ENCODE peak calls at places on chromosome 6, in nine cellular contexts. One of them, this sample, is unnamed.

GRCh38 chr6:162750776-162751175 is 23.0 kb downstream of the PACRG start:
- DNase-seq in cardiac muscle cell: no peak
- DNase-seq in IMR-90: peak; percentile 2
- DNase-seq in lower lobe of right lung: no peak
- DNase-seq in A549: no peak
- DNase-seq in H9: no peak
- DNase-seq in transverse colon: no peak
- DNase-seq in heart left ventricle: no peak
- DNase-seq in prostate gland: no peak
- DNase-seq in this sample: no peak

GRCh38 chr6:26613717-26614683 is 17.2 kb downstream of the ABT1 start:
- DNase-seq in IMR-90: no peak
- DNase-seq in A549: no peak
- DNase-seq in H9: peak; percentile 50
- DNase-seq in heart left ventricle: no peak
- DNase-seq in cardiac muscle cell: no peak
- DNase-seq in lower lobe of right lung: peak; percentile 49
- DNase-seq in prostate gland: no peak
- DNase-seq in transverse colon: no peak
- DNase-seq in this sample: no peak

GRCh38 chr6:163457637-163458561 is 43.4 kb downstream of the QKI start:
- DNase-seq in cardiac muscle cell: peak; percentile 93
- DNase-seq in H9: no peak
- DNase-seq in A549: peak; percentile 5
- DNase-seq in lower lobe of right lung: no peak
- DNase-seq in prostate gland: no peak
- DNase-seq in heart left ventricle: no peak
- DNase-seq in IMR-90: peak; percentile 95
- DNase-seq in transverse colon: peak; percentile 11
- DNase-seq in this sample: no peak

GRCh38 chr6:149922642-149923326 is at the start of gene RAET1G:
- DNase-seq in prostate gland: peak; percentile 90
- DNase-seq in heart left ventricle: peak; percentile 92
- DNase-seq in transverse colon: peak; percentile 86
- DNase-seq in IMR-90: peak; percentile 96
- DNase-seq in cardiac muscle cell: peak; percentile 97
- DNase-seq in A549: peak; percentile 87
- DNase-seq in H9: peak; percentile 97
- DNase-seq in lower lobe of right lung: peak; percentile 90
- DNase-seq in this sample: peak; percentile 93

GRCh38 chr6:39301606-39302005 is 12.6 kb downstream of the KCNK17 start:
- DNase-seq in heart left ventricle: no peak
- DNase-seq in A549: no peak
- DNase-seq in transverse colon: no peak
- DNase-seq in prostate gland: no peak
- DNase-seq in H9: peak; percentile 88
- DNase-seq in IMR-90: no peak
- DNase-seq in cardiac muscle cell: no peak
- DNase-seq in lower lobe of right lung: no peak
- DNase-seq in this sample: no peak

GRCh38 chr6:106591111-106591825 is 38.0 kb downstream of the RTN4IP1 start:
- DNase-seq in heart left ventricle: no peak
- DNase-seq in A549: no peak
- DNase-seq in IMR-90: peak; percentile 88
- DNase-seq in cardiac muscle cell: peak; percentile 80
- DNase-seq in prostate gland: no peak
- DNase-seq in H9: no peak
- DNase-seq in lower lobe of right lung: no peak
- DNase-seq in transverse colon: no peak
- DNase-seq in this sample: no peak

GRCh38 chr6:164034602-164035140 is 620.2 kb downstream of the QKI start:
- DNase-seq in cardiac muscle cell: no peak
- DNase-seq in lower lobe of right lung: no peak
- DNase-seq in transverse colon: no peak
- DNase-seq in H9: no peak
- DNase-seq in A549: no peak
- DNase-seq in heart left ventricle: no peak
- DNase-seq in IMR-90: no peak
- DNase-seq in prostate gland: no peak
- DNase-seq in this sample: no peak

GRCh38 chr6:134168580-134169223 is 116.3 kb upstream of the SLC2A12 start:
- DNase-seq in IMR-90: peak; percentile 61
- DNase-seq in prostate gland: no peak
- DNase-seq in lower lobe of right lung: no peak
- DNase-seq in A549: no peak
- DNase-seq in H9: no peak
- DNase-seq in transverse colon: no peak
- DNase-seq in cardiac muscle cell: peak; percentile 56
- DNase-seq in heart left ventricle: no peak
- DNase-seq in this sample: peak; percentile 28

GRCh38 chr6:122307577-122307976 is 91.9 kb upstream of the HSF2 start:
- DNase-seq in lower lobe of right lung: no peak
- DNase-seq in transverse colon: no peak
- DNase-seq in prostate gland: no peak
- DNase-seq in heart left ventricle: no peak
- DNase-seq in A549: no peak
- DNase-seq in IMR-90: no peak
- DNase-seq in H9: no peak
- DNase-seq in cardiac muscle cell: no peak
- DNase-seq in this sample: no peak

GRCh38 chr6:157298325-157298724 is 25.0 kb downstream of the TMEM242 start:
- DNase-seq in prostate gland: peak; percentile 29
- DNase-seq in A549: no peak
- DNase-seq in H9: no peak
- DNase-seq in cardiac muscle cell: no peak
- DNase-seq in heart left ventricle: no peak
- DNase-seq in transverse colon: no peak
- DNase-seq in lower lobe of right lung: no peak
- DNase-seq in IMR-90: no peak
- DNase-seq in this sample: no peak

GRCh38 chr6:168601101-168601500 is 160.1 kb downstream of the SMOC2 start:
- DNase-seq in transverse colon: no peak
- DNase-seq in cardiac muscle cell: no peak
- DNase-seq in H9: no peak
- DNase-seq in A549: no peak
- DNase-seq in heart left ventricle: no peak
- DNase-seq in IMR-90: no peak
- DNase-seq in prostate gland: no peak
- DNase-seq in lower lobe of right lung: no peak
- DNase-seq in this sample: no peak

GRCh38 chr6:125867483-125867935 is 76.7 kb downstream of the NCOA7 start:
- DNase-seq in IMR-90: peak; percentile 84
- DNase-seq in H9: peak; percentile 86
- DNase-seq in lower lobe of right lung: peak; percentile 69
- DNase-seq in transverse colon: peak; percentile 54
- DNase-seq in heart left ventricle: no peak
- DNase-seq in A549: no peak
- DNase-seq in cardiac muscle cell: peak; percentile 90
- DNase-seq in prostate gland: peak; percentile 72
- DNase-seq in this sample: no peak

GRCh38 chr6:134846031-134846430 is 103.9 kb downstream of the ALDH8A1 start:
- DNase-seq in H9: no peak
- DNase-seq in transverse colon: no peak
- DNase-seq in IMR-90: peak; percentile 75
- DNase-seq in A549: no peak
- DNase-seq in lower lobe of right lung: no peak
- DNase-seq in cardiac muscle cell: no peak
- DNase-seq in heart left ventricle: no peak
- DNase-seq in prostate gland: no peak
- DNase-seq in this sample: no peak

GRCh38 chr6:26234421-26235239 is 130.4 kb upstream of the BTN3A2 start:
- DNase-seq in prostate gland: peak; percentile 89
- DNase-seq in heart left ventricle: peak; percentile 70
- DNase-seq in lower lobe of right lung: peak; percentile 73
- DNase-seq in IMR-90: peak; percentile 84
- DNase-seq in H9: peak; percentile 67
- DNase-seq in A549: peak; percentile 80
- DNase-seq in cardiac muscle cell: peak; percentile 85
- DNase-seq in transverse colon: peak; percentile 82
- DNase-seq in this sample: peak; percentile 59

GRCh38 chr6:138234363-138234762 is 16.1 kb upstream of the PBOV1 start:
- DNase-seq in transverse colon: no peak
- DNase-seq in lower lobe of right lung: no peak
- DNase-seq in IMR-90: no peak
- DNase-seq in heart left ventricle: no peak
- DNase-seq in H9: no peak
- DNase-seq in A549: no peak
- DNase-seq in cardiac muscle cell: no peak
- DNase-seq in prostate gland: no peak
- DNase-seq in this sample: no peak

GRCh38 chr6:90719321-90720195 is 132.7 kb upstream of the MAP3K7 start:
- DNase-seq in A549: no peak
- DNase-seq in cardiac muscle cell: no peak
- DNase-seq in prostate gland: no peak
- DNase-seq in heart left ventricle: no peak
- DNase-seq in lower lobe of right lung: no peak
- DNase-seq in IMR-90: no peak
- DNase-seq in H9: no peak
- DNase-seq in transverse colon: no peak
- DNase-seq in this sample: no peak

GRCh38 chr6:116034327-116034726 is 26.4 kb downstream of the FRK start:
- DNase-seq in H9: no peak
- DNase-seq in lower lobe of right lung: no peak
- DNase-seq in heart left ventricle: no peak
- DNase-seq in IMR-90: peak; percentile 71
- DNase-seq in prostate gland: no peak
- DNase-seq in transverse colon: no peak
- DNase-seq in A549: no peak
- DNase-seq in cardiac muscle cell: peak; percentile 80
- DNase-seq in this sample: no peak

GRCh38 chr6:138424004-138424904 is 20.2 kb downstream of the HEBP2 start:
- DNase-seq in transverse colon: no peak
- DNase-seq in prostate gland: no peak
- DNase-seq in heart left ventricle: no peak
- DNase-seq in A549: no peak
- DNase-seq in lower lobe of right lung: no peak
- DNase-seq in IMR-90: no peak
- DNase-seq in H9: peak; percentile 61
- DNase-seq in cardiac muscle cell: no peak
- DNase-seq in this sample: no peak

GRCh38 chr6:113651120-113651519 is 206.0 kb upstream of the MARCKS start:
- DNase-seq in A549: no peak
- DNase-seq in H9: no peak
- DNase-seq in heart left ventricle: no peak
- DNase-seq in transverse colon: peak; percentile 33
- DNase-seq in prostate gland: no peak
- DNase-seq in IMR-90: no peak
- DNase-seq in lower lobe of right lung: no peak
- DNase-seq in cardiac muscle cell: no peak
- DNase-seq in this sample: no peak

DNA sequence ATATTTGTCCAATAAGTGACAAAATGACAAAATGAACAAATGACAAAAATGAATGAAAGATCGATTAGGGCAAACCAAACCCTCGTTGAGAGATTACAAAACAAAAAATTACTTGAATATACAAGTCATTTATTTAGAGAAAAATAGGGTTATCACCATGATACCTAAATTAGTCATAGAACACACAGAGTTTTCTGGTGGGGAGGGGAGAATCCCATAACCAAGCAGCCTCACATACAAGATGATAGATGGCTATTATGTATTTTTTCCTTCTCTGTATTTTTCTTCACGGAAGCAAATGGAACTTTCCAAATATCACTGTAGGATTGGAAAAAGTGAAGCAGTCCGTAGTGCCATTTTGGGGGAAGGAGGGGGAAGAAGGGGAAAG is 28.5 kb upstream of the BMP6 start:
- DNase-seq in lower lobe of right lung: no peak
- DNase-seq in H9: no peak
- DNase-seq in IMR-90: no peak
- DNase-seq in heart left ventricle: no peak
- DNase-seq in prostate gland: no peak
- DNase-seq in cardiac muscle cell: no peak
- DNase-seq in transverse colon: no peak
- DNase-seq in A549: no peak
- DNase-seq in this sample: no peak
- H3K27ac ChIP-seq in lower lobe of right lung: peak overlapping the region; percentile 33
- H3K27ac ChIP-seq in H9: no peak overlapping the region
- H3K27ac ChIP-seq in IMR-90: peak overlapping the region; percentile 54
- H3K27ac ChIP-seq in heart left ventricle: no peak overlapping the region
- H3K27ac ChIP-seq in prostate gland: no peak overlapping the region
- H3K27ac ChIP-seq in cardiac muscle cell: peak overlapping the region; percentile 34
- H3K27ac ChIP-seq in transverse colon: no peak overlapping the region
- H3K27ac ChIP-seq in A549: peak overlapping the region; percentile 82
- H3K27ac ChIP-seq in this sample: no peak overlapping the region

GRCh38 chr6:20403766-20404640 is 2.3 kb downstream of the E2F3 start:
- DNase-seq in IMR-90: peak; percentile 58
- DNase-seq in prostate gland: no peak
- DNase-seq in transverse colon: peak; percentile 22
- DNase-seq in A549: peak; percentile 16
- DNase-seq in H9: peak; percentile 56
- DNase-seq in cardiac muscle cell: peak; percentile 63
- DNase-seq in heart left ventricle: no peak
- DNase-seq in lower lobe of right lung: no peak
- DNase-seq in this sample: no peak
- H3K4me1 ChIP-seq in IMR-90: peaks cover 3% of the 10 kb centered on the region
- H3K4me1 ChIP-seq in prostate gland: no peaks in the 10 kb centered on the region
- H3K4me1 ChIP-seq in transverse colon: peaks cover 18% of the 10 kb centered on the region
- H3K4me1 ChIP-seq in A549: peaks cover 5% of the 10 kb centered on the region
- H3K4me1 ChIP-seq in H9: no peaks in the 10 kb centered on the region
- H3K4me1 ChIP-seq in cardiac muscle cell: peaks cover 10% of the 10 kb centered on the region
- H3K4me1 ChIP-seq in heart left ventricle: peaks cover 55% of the 10 kb centered on the region
- H3K4me1 ChIP-seq in lower lobe of right lung: peaks cover 12% of the 10 kb centered on the region
- H3K4me1 ChIP-seq in this sample: peaks cover 15% of the 10 kb centered on the region

DNA sequence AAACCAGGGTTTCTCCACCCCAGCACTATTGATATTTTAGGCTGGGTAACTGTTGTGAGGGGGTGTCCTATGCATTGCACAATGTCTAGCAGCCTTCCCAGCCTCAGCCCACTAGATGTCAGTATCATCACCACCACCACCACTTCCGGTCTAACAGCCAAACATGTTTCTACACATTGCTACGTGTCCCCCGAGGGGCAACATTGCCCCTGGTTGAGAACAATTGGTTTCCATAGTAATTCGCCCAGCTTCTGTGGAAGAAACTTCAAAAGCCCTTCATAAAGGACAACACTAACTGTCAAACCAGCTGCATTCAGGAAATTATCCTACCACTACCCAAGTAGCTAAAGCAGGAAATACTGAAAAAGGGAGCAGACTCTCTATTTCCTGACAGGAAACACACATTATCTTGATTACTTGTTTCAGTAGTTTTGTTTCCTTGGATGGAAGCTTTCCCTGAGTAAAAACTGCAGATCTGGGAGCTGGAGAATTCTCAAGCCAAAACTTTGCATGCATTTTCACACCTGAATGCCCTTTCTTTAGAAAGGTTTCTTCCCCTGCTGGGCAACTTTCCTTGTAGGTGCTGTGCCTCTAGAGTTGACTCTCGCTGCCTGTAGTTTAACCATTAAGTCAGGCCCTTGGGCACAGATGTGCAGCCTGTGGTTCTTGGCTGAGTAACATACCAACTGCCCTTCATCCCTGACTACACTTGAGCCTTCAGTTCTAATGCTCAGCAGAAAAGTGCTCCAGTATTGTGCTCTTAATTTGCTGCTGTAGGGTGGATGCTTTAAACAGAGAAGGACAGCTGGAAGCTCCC is 23.6 kb downstream of the PKHD1 start:
- DNase-seq in prostate gland: no peak
- DNase-seq in H9: peak; percentile 68
- DNase-seq in lower lobe of right lung: no peak
- DNase-seq in IMR-90: peak; percentile 30
- DNase-seq in heart left ventricle: no peak
- DNase-seq in cardiac muscle cell: peak; percentile 46
- DNase-seq in A549: peak; percentile 7
- DNase-seq in transverse colon: peak; percentile 56
- DNase-seq in this sample: peak; percentile 50
- TF ChIP-seq CTCF in prostate gland: peak; percentile 45
- TF ChIP-seq CTCF in H9: peak; percentile 76
- TF ChIP-seq CTCF in lower lobe of right lung: peak; percentile 48
- TF ChIP-seq CTCF in IMR-90: peak; percentile 45
- TF ChIP-seq CTCF in heart left ventricle: peak; percentile 50
- TF ChIP-seq CTCF in cardiac muscle cell: peak; percentile 42
- TF ChIP-seq CTCF in A549: no peak
- TF ChIP-seq CTCF in transverse colon: peak; percentile 43
- TF ChIP-seq CTCF in this sample: peak; percentile 65

GRCh38 chr6:160067564-160067963 is 54.1 kb upstream of the SLC22A1 start:
- DNase-seq in prostate gland: no peak
- DNase-seq in transverse colon: no peak
- DNase-seq in IMR-90: no peak
- DNase-seq in lower lobe of right lung: no peak
- DNase-seq in heart left ventricle: no peak
- DNase-seq in H9: no peak
- DNase-seq in cardiac muscle cell: no peak
- DNase-seq in A549: no peak
- DNase-seq in this sample: no peak
- H3K27ac ChIP-seq in prostate gland: no peak overlapping the region
- H3K27ac ChIP-seq in transverse colon: no peak overlapping the region
- H3K27ac ChIP-seq in IMR-90: no peak overlapping the region
- H3K27ac ChIP-seq in lower lobe of right lung: no peak overlapping the region
- H3K27ac ChIP-seq in heart left ventricle: no peak overlapping the region
- H3K27ac ChIP-seq in H9: no peak overlapping the region
- H3K27ac ChIP-seq in cardiac muscle cell: no peak overlapping the region
- H3K27ac ChIP-seq in A549: no peak overlapping the region
- H3K27ac ChIP-seq in this sample: no peak overlapping the region

This sample was measured in body of pancreas.